ENCODE peak calls at places on chromosomes 16 and 17, in seven cellular contexts. K, H, Z, Q, W, B and N are unnamed samples. For H3K4me1, the result is how much of the 10 kb centered on the place peaks cover.

GRCh38 chr16:49528035-49528434 is 154.4 kb downstream of the C16orf78 start:
- DNase-seq in K (no peak), B (no peak), Z (peak), H (no peak), Q (peak), W (no peak), N (no peak)

GRCh38 chr17:62821213-62822079 is 13.3 kb upstream of the MARCHF10 start:
- DNase-seq in Z (peak), B (no peak), K (no peak), H (no peak), W (no peak), Q (no peak), N (no peak)

GRCh38 chr17:68849673-68850260 is 105.4 kb downstream of the ABCA8 start:
- DNase-seq in Z (no peak), W (no peak), Q (no peak), H (no peak), B (no peak), K (no peak), N (no peak)

GRCh38 chr17:48259710-48260291 is 152.2 kb downstream of the SNX11 start:
- DNase-seq in Z (peak), H (no peak), K (no peak), W (no peak), B (peak), Q (no peak), N (no peak)

GRCh38 chr17:64328036-64328874 is 62.4 kb downstream of the PECAM1 start:
- DNase-seq in B (no peak), Z (peak), K (no peak), Q (no peak), W (no peak), H (no peak), N (no peak)

GRCh38 chr17:50052822-50053653 is 2.9 kb upstream of the ITGA3 start:
- DNase-seq in H (peak), Q (peak), B (no peak), Z (peak), W (no peak), K (no peak), N (peak)

GRCh38 chr16:51500306-51500705 is 349.2 kb upstream of the SALL1 start:
- DNase-seq in Z (no peak), Q (no peak), H (no peak), W (no peak), K (no peak), B (no peak), N (no peak)

GRCh38 chr17:65660947-65661346 is 99.5 kb upstream of the AXIN2 start:
- DNase-seq in K (no peak), H (no peak), B (no peak), Z (peak), W (no peak), Q (no peak), N (no peak)

GRCh38 chr17:38705803-38706624 is 941 bp downstream of the MLLT6 start:
- DNase-seq in Q (peak), W (no peak), K (peak), B (peak), H (peak), Z (peak), N (peak)

GRCh38 chr16:54176376-54176901 is 110.1 kb downstream of the IRX3 start:
- DNase-seq in K (peak), Z (no peak), W (no peak), B (peak), H (peak), Q (no peak), N (no peak)

GRCh38 chr16:88292007-88292940 is 90.5 kb upstream of the ZNF469 start:
- DNase-seq in Z (no peak), K (no peak), Q (peak), H (no peak), B (no peak), W (no peak), N (no peak)

GRCh38 chr16:10368984-10369551 is 16.8 kb upstream of the ATF7IP2 start:
- DNase-seq in Q (no peak), W (no peak), Z (no peak), H (no peak), K (no peak), B (peak), N (no peak)

GRCh38 chr16:79651363-79651762 is 50.8 kb upstream of the MAF start:
- DNase-seq in H (peak), K (peak), Z (no peak), B (no peak), Q (no peak), W (no peak), N (peak)

GRCh38 chr16:49362230-49362629 is 11.4 kb upstream of the C16orf78 start:
- DNase-seq in B (peak), W (no peak), H (no peak), Z (no peak), Q (no peak), K (no peak), N (no peak)

GRCh38 chr17:2335726-2336214 is 487 bp downstream of the TSR1 start:
- DNase-seq in Q (peak), B (peak), Z (no peak), W (no peak), K (no peak), H (no peak), N (no peak)

GRCh38 chr17:17180141-17180603 is 26.0 kb downstream of the PLD6 start:
- DNase-seq in Q (no peak), H (no peak), B (no peak), K (peak), W (no peak), Z (no peak), N (peak)

GRCh38 chr16:52320930-52321439 is 226.0 kb downstream of the TOX3 start:
- DNase-seq in H (no peak), Q (no peak), Z (no peak), K (no peak), B (no peak), W (no peak), N (no peak)

GRCh38 chr16:73093146-73094144 is 45.5 kb upstream of the ZFHX3 start:
- DNase-seq in H (no peak), B (no peak), W (no peak), Q (peak), Z (peak), K (no peak), N (no peak)

GRCh38 chr17:562174-562573 is 152.5 kb downstream of the VPS53 start:
- DNase-seq in K (no peak), W (no peak), Q (no peak), H (no peak), Z (peak), B (no peak), N (no peak)

GRCh38 chr16:73949574-73950348 is 346.9 kb upstream of the PSMD7 start:
- DNase-seq in B (no peak), Z (no peak), H (no peak), Q (no peak), K (no peak), W (no peak), N (peak)

GRCh38 chr16:89093602-89094251 is at the start of gene ACSF3:
- DNase-seq in K (no peak), W (no peak), Q (peak), Z (peak), H (peak), B (peak), N (peak)

GRCh38 chr17:32440722-32441121 is 3.6 kb upstream of the PSMD11 start:
- DNase-seq in B (no peak), K (no peak), Z (no peak), Q (no peak), H (no peak), W (no peak), N (no peak)

GRCh38 chr17:7559307-7560171 is 989 bp downstream of the TNFSF13 start:
- DNase-seq in Z (no peak), W (no peak), H (peak), K (peak), B (no peak), Q (no peak), N (peak)

GRCh38 chr17:56074366-56074765 is 78.9 kb upstream of the ANKFN1 start:
- DNase-seq in H (no peak), B (no peak), W (no peak), K (no peak), Q (no peak), Z (no peak), N (no peak)

GRCh38 chr17:17350491-17351355 is 47.5 kb downstream of the NT5M start:
- DNase-seq in W (no peak), Z (no peak), Q (no peak), K (no peak), B (peak), H (peak), N (no peak)

GRCh38 chr16:54204756-54205155 is 81.8 kb downstream of the IRX3 start:
- DNase-seq in W (no peak), H (peak), B (no peak), Q (no peak), Z (no peak), K (peak), N (no peak)

GRCh38 chr16:12612598-12613101 is 191.0 kb downstream of the CPPED1 start:
- DNase-seq in Q (no peak), W (peak), Z (no peak), H (no peak), B (no peak), K (no peak), N (no peak)

DNA sequence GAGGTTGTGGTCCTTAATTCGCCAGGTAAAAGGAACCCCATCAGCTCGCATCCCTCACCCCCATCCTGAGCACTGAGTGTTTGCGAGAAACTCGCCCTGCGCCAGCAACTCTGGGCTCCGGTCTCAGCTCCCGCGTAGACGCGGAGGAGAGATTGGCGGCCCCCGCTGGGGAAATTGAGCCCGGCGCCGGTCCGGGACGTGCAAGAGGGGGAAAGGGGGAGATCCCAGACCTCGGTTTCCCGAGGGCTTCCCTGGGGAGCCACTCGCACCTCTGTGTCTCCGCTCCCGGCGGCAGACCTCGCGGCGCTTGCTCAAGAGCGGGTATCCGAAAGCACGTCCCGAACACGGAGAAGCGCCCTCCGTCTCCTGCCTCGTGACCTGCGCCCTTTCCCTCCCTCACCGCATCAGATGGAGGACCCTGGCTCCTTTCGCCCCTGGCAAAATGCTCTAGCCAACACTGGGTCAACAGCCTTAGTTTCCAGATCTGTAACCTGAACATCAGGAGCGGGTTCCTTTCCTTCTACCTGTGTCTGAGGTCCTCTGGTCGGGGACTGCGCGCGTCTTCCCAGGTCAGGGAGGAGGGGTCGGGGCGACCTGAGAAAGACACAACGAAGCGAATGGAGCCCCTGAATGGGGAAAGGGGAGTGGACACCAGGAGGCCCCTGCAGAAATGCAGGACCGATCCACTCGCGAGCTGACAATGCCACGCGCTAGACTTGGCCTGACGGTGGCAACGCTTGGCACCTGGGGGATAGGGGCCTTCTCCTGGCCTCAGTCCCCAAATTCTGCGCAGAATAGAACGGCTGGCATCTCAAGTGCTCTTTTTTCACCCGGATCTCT is 2.9 kb upstream of the SOX9 start:
- DNase-seq in B (peak), K (no peak), H (no peak), Z (no peak), Q (peak), W (no peak), N (no peak)
- H3K27ac ChIP-seq in B (no peak), K (peak), H (no peak), Z (no peak), Q (no peak), W (peak), N (no peak)

GRCh38 chr16:70662991-70663523 is 16.7 kb downstream of the IL34 start:
- DNase-seq in H (no peak), K (no peak), W (no peak), Q (peak), Z (no peak), B (no peak), N (no peak)

GRCh38 chr16:70661918-70662641 is 15.7 kb downstream of the IL34 start:
- DNase-seq in Z (no peak), H (no peak), Q (peak), W (no peak), B (no peak), K (no peak), N (no peak)

GRCh38 chr16:70660672-70661350 is 14.5 kb downstream of the IL34 start:
- DNase-seq in H (no peak), Q (peak), B (peak), K (no peak), W (no peak), Z (no peak), N (no peak)

GRCh38 chr16:70659953-70660671 is 13.8 kb downstream of the IL34 start:
- DNase-seq in W (no peak), Q (peak), Z (no peak), B (no peak), K (no peak), H (no peak), N (no peak)

DNA sequence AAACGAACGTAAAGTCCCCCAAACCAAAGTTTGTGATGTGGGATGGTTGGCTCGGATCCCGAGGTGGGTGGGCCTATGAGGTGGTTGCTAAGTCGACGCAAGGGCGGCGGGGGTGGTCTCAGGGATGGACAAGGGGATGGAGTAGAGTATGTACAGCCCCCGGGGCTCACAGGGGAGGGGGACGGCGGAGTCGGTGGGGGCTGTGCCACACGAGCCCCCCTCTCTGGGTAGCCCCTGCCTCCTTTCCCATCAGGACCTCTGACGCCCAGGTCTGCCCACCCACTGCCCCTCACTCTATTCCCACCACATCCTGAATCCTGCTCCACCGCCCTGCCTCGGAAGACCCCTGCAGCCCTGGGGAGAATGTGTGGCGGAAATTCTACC is 15.2 kb downstream of the IL34 start:
- DNase-seq in H (no peak), K (no peak), Z (no peak), W (no peak), B (peak), Q (peak), N (no peak)
- H3K4me1 ChIP-seq in H (under half), K (under half), Z (under half), W (under half), B (under half), Q (under half), N (under half)

GRCh38 chr17:42581744-42582270 is 4.3 kb upstream of the PSMC3IP start:
- DNase-seq in W (no peak), K (no peak), H (no peak), Q (no peak), B (no peak), Z (no peak), N (no peak)
- TF ChIP-seq POLR2AphosphoS5 in W (no peak), K (no peak), H (no peak), Q (no peak), B (no peak), Z (no peak), N (no peak)

GRCh38 chr17:31050948-31051347 is 43.8 kb upstream of the NF1 start:
- DNase-seq in W (no peak), Q (no peak), K (no peak), B (no peak), Z (no peak), H (no peak), N (no peak)

GRCh38 chr17:31051517-31051916 is 43.3 kb upstream of the NF1 start:
- DNase-seq in Z (no peak), W (no peak), K (no peak), Q (no peak), H (no peak), B (no peak), N (no peak)

GRCh38 chr17:31053076-31053475 is 41.7 kb upstream of the NF1 start:
- DNase-seq in H (no peak), K (no peak), Z (no peak), W (no peak), Q (no peak), B (no peak), N (no peak)

GRCh38 chr17:31054761-31055160 is 40.0 kb upstream of the NF1 start:
- DNase-seq in Z (no peak), H (no peak), W (no peak), B (no peak), Q (no peak), K (no peak), N (no peak)

GRCh38 chr17:31052187-31052889 is 42.4 kb upstream of the NF1 start:
- DNase-seq in K (peak), Q (no peak), W (no peak), Z (no peak), B (no peak), H (no peak), N (peak)
- H3K27ac ChIP-seq in K (peak), Q (peak), W (no peak), Z (no peak), B (no peak), H (peak), N (no peak)

GRCh38 chr17:78924481-78925151 is 571 bp downstream of the TIMP2 start:
- DNase-seq in H (no peak), B (peak), Q (peak), W (no peak), Z (no peak), K (peak), N (no peak)

GRCh38 chr17:78925234-78925633 is at the start of gene TIMP2:
- DNase-seq in Q (peak), W (no peak), K (peak), B (peak), Z (peak), H (peak), N (peak)

GRCh38 chr17:78921437-78921971 is 3.7 kb downstream of the TIMP2 start:
- DNase-seq in B (no peak), H (no peak), Q (peak), W (no peak), Z (no peak), K (no peak), N (no peak)

GRCh38 chr17:78923660-78924453 is 1.3 kb downstream of the TIMP2 start:
- DNase-seq in Z (peak), H (peak), W (no peak), B (peak), K (peak), Q (peak), N (peak)

GRCh38 chr17:78922876-78923498 is 2.2 kb downstream of the TIMP2 start:
- DNase-seq in W (no peak), Q (no peak), K (no peak), H (no peak), Z (no peak), B (no peak), N (no peak)
- H3K4me1 ChIP-seq in W (under half), Q (under half), K (under half), H (under half), Z (under half), B (under half), N (under half)

GRCh38 chr17:78138204-78139060 is 7.8 kb upstream of the C17orf99 start:
- DNase-seq in K (no peak), W (no peak), Q (no peak), H (no peak), Z (no peak), B (no peak), N (no peak)

GRCh38 chr17:78137392-78138203 is 7.0 kb downstream of the TMC8 start:
- DNase-seq in H (no peak), Q (peak), Z (no peak), B (peak), W (no peak), K (no peak), N (no peak)

GRCh38 chr17:78142113-78142861 is 3.9 kb upstream of the C17orf99 start:
- DNase-seq in K (peak), H (peak), Q (no peak), W (no peak), B (no peak), Z (no peak), N (peak)

GRCh38 chr17:78141437-78142112 is 4.6 kb upstream of the C17orf99 start:
- DNase-seq in H (no peak), K (no peak), Q (no peak), Z (no peak), W (no peak), B (no peak), N (no peak)

DNA sequence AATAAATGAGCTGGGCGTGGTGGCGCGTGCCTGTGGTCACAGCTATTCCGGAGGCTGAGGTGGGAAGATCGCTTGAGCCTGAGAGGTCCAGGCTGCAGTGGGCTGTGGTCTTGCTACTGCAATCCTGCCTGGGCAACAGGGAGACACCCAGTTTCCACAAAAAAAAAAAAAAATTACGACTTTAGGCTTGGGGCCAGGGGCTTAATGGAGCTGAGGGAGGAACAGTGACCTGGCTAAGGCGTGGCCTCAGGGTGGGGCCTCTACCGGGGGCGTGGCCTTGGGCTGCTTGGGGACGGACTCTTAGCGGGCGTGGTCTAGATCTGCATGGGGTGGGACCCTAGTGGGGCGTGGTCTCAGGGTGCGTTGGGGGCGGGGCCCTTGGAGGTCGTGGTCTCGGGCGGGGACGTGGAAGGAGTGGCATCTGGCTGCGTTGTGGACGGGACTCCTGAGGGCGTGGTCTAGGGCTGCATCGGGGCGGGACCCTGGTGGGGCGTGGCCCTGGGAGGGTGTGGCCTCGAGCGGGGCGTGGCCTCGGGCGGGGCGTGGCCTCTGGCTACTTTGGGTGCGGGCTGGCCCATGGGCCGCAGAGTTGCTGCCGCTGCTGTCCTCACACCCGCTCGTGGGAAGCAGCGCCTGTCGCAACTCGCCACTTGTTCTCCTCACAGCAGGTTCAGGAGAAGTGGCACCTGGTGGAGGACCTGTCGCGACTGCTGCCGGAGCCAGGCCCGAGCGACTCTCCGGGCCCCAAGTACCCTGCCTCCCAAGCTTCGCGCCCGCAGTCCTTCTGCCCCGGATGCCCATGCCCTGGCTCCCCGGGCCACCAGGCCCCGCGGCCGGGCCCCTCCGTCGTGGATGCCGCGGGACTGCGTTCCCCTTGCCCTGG is 5.8 kb upstream of the C17orf99 start:
- DNase-seq in Q (peak), Z (peak), W (peak), B (peak), H (peak), K (peak), N (peak)
- TF ChIP-seq POLR2AphosphoS5 in Q (no peak), Z (peak), W (peak), B (peak), H (no peak), K (no peak), N (peak)

DNA sequence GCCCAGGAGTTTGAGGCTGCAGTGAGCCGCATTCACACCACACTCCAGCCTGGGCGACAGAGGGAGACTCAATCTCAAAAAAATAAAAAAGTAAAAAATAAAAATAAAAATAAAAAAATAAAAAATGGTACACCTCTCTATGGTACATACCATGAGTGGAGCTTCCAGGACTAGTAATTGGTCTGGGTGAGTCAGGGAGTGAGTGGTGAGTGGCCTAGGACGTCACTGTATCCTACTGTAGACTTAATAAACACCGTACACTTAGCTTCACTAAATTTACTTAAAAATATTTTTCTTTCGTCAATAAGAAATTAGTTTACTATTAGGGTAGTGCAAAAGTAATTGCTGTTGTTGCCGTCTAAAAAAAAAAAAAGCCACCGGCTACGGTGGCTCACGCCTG is 9.0 kb downstream of the CDH5 start:
- DNase-seq in H (no peak), K (no peak), W (no peak), B (no peak), Q (no peak), Z (peak), N (no peak)
- H3K27ac ChIP-seq in H (no peak), K (no peak), W (no peak), B (no peak), Q (no peak), Z (peak), N (no peak)